ENCODE peak calls at places on chromosomes 2 and 18, in five cellular contexts. Y is stomach, P is IMR-90, G is GM23338, A is left ventricle myocardium inferior. O is an unnamed sample.

GRCh38 chr2:114049280-114049679 is 159.4 kb downstream of the ACTR3 start:
- DNase-seq in Y (no peak), P (no peak), G (no peak), A (no peak), O (no peak)

GRCh38 chr2:173354601-173355131 is at the start of gene CDCA7:
- DNase-seq in Y (peak; percentile 49), P (peak; percentile 54), G (peak; percentile 82), A (peak; percentile 47), O (peak; percentile 21)

GRCh38 chr2:190649035-190649797 is at the start of gene NAB1:
- DNase-seq in Y (peak; percentile 45), P (peak; percentile 44), G (peak; percentile 72), A (peak; percentile 60), O (no peak)

GRCh38 chr2:59176737-59177136 is 935.6 kb upstream of the FANCL start:
- DNase-seq in Y (no peak), P (no peak), G (peak; percentile 10), A (no peak), O (no peak)

GRCh38 chr18:62784966-62785413 is 69.6 kb downstream of the PHLPP1 start:
- DNase-seq in Y (no peak), P (peak; percentile 84), G (no peak), A (no peak), O (no peak)

GRCh38 chr2:50148632-50149031 is 883.3 kb downstream of the NRXN1 start:
- DNase-seq in Y (no peak), P (no peak), G (peak; percentile 32), A (no peak), O (no peak)

GRCh38 chr2:123366438-123366837 is 658.6 kb upstream of the CNTNAP5 start:
- DNase-seq in Y (no peak), P (no peak), G (no peak), A (no peak), O (no peak)

GRCh38 chr2:98308532-98308931 is 37.7 kb upstream of the CNGA3 start:
- DNase-seq in Y (no peak), P (no peak), G (no peak), A (no peak), O (no peak)

GRCh38 chr2:211085056-211085680 is 528.8 kb downstream of the CPS1 start:
- DNase-seq in Y (no peak), P (peak; percentile 1), G (peak; percentile 77), A (no peak), O (no peak)

GRCh38 chr2:199439542-199439941 is 18.2 kb downstream of the SATB2 start:
- DNase-seq in Y (no peak), P (no peak), G (no peak), A (no peak), O (no peak)

GRCh38 chr2:191935247-191935646 is 88.4 kb upstream of the CAVIN2 start:
- DNase-seq in Y (no peak), P (no peak), G (no peak), A (no peak), O (no peak)

GRCh38 chr2:98869272-98869641 is 66.8 kb downstream of the CRACDL start:
- DNase-seq in Y (peak; percentile 92), P (no peak), G (peak; percentile 55), A (no peak), O (no peak)

GRCh38 chr2:234245945-234246344 is 195.4 kb downstream of the SPP2 start:
- DNase-seq in Y (no peak), P (peak; percentile 96), G (no peak), A (no peak), O (no peak)

GRCh38 chr2:88599527-88599926 is 27.7 kb downstream of the EIF2AK3 start:
- DNase-seq in Y (no peak), P (no peak), G (no peak), A (no peak), O (no peak)

GRCh38 chr2:207258191-207258991 is 92.6 kb upstream of the KLF7 start:
- DNase-seq in Y (peak; percentile 61), P (peak; percentile 100), G (no peak), A (peak; percentile 25), O (peak; percentile 97)

GRCh38 chr2:183427558-183427957 is 303.3 kb downstream of the NUP35 start:
- DNase-seq in Y (no peak), P (no peak), G (no peak), A (no peak), O (no peak)

GRCh38 chr2:39091535-39091934 is 29.3 kb downstream of the SOS1 start:
- DNase-seq in Y (no peak), P (no peak), G (peak; percentile 33), A (no peak), O (no peak)

GRCh38 chr2:31384351-31384750 is 30.2 kb downstream of the XDH start:
- DNase-seq in Y (no peak), P (peak; percentile 96), G (no peak), A (no peak), O (no peak)

GRCh38 chr2:170930132-170931109 is 1.4 kb downstream of the GORASP2 start:
- DNase-seq in Y (no peak), P (peak; percentile 17), G (peak; percentile 50), A (no peak), O (no peak)

GRCh38 chr18:41872206-41872605 is 82.8 kb upstream of the PIK3C3 start:
- DNase-seq in Y (no peak), P (no peak), G (no peak), A (no peak), O (no peak)

GRCh38 chr2:233011268-233012190 is 1.5 kb downstream of the NGEF start:
- DNase-seq in Y (peak; percentile 23), P (no peak), G (no peak), A (no peak), O (no peak)

GRCh38 chr2:129742415-129742814 is 237.1 kb upstream of the RAB6C start:
- DNase-seq in Y (no peak), P (no peak), G (no peak), A (no peak), O (no peak)

GRCh38 chr2:84969511-84970265 is 1.3 kb upstream of the KCMF1 start:
- DNase-seq in Y (no peak), P (peak; percentile 31), G (no peak), A (no peak), O (no peak)

GRCh38 chr2:143682643-143683042 is 553.4 kb downstream of the ARHGAP15 start:
- DNase-seq in Y (no peak), P (no peak), G (peak; percentile 5), A (no peak), O (no peak)

GRCh38 chr2:8098952-8099582 is 582.8 kb upstream of the ID2 start:
- DNase-seq in Y (no peak), P (no peak), G (no peak), A (no peak), O (no peak)

GRCh38 chr2:164847966-164848365 is 6.3 kb upstream of the COBLL1 start:
- DNase-seq in Y (no peak), P (no peak), G (no peak), A (no peak), O (no peak)

GRCh38 chr2:191249131-191249813 is 4.1 kb downstream of the MYO1B start:
- DNase-seq in Y (no peak), P (peak; percentile 64), G (no peak), A (no peak), O (peak; percentile 35)

GRCh38 chr2:120762341-120763061 is 26.8 kb downstream of the GLI2 start:
- DNase-seq in Y (no peak), P (no peak), G (no peak), A (no peak), O (no peak)

GRCh38 chr2:187679454-187679853 is 125.2 kb upstream of the TFPI start:
- DNase-seq in Y (no peak), P (peak; percentile 5), G (no peak), A (no peak), O (no peak)

GRCh38 chr2:53620961-53621360 is 146.6 kb upstream of the CHAC2 start:
- DNase-seq in Y (no peak), P (peak; percentile 25), G (no peak), A (no peak), O (no peak)

GRCh38 chr2:133326651-133327397 is 241.4 kb downstream of the NCKAP5 start:
- DNase-seq in Y (no peak), P (peak; percentile 98), G (peak; percentile 16), A (no peak), O (no peak)

GRCh38 chr2:240598311-240598911 is 11.9 kb downstream of the CAPN10 start:
- DNase-seq in Y (no peak), P (no peak), G (no peak), A (no peak), O (no peak)

GRCh38 chr2:216696751-216697560 is 1.6 kb upstream of the IGFBP5 start:
- DNase-seq in Y (no peak), P (peak; percentile 71), G (peak; percentile 66), A (no peak), O (no peak)

GRCh38 chr2:42809876-42810125 is 17.4 kb upstream of the HAAO start:
- DNase-seq in Y (peak; percentile 84), P (peak; percentile 77), G (peak; percentile 90), A (peak; percentile 88), O (no peak)

GRCh38 chr2:26864226-26864625 is 16.3 kb downstream of the DPYSL5 start:
- DNase-seq in Y (no peak), P (no peak), G (no peak), A (no peak), O (no peak)

GRCh38 chr2:197427986-197428385 is 6.8 kb downstream of the SF3B1 start:
- DNase-seq in Y (no peak), P (no peak), G (no peak), A (no peak), O (no peak)
- H3K4me3 ChIP-seq in Y (no peak overlapping the region), P (no peak overlapping the region), G (no peak overlapping the region), A (no peak overlapping the region), O (no peak overlapping the region)

GRCh38 chr2:29106241-29106640 is 9.0 kb upstream of the CLIP4 start:
- DNase-seq in Y (no peak), P (no peak), G (no peak), A (no peak), O (no peak)

GRCh38 chr2:29104589-29105164 is 10.5 kb upstream of the CLIP4 start:
- DNase-seq in Y (no peak), P (no peak), G (no peak), A (no peak), O (no peak)

GRCh38 chr2:29106980-29107388 is 8.2 kb upstream of the CLIP4 start:
- DNase-seq in Y (no peak), P (peak; percentile 72), G (no peak), A (no peak), O (no peak)

GRCh38 chr2:29108225-29108624 is 7.0 kb upstream of the CLIP4 start:
- DNase-seq in Y (no peak), P (peak; percentile 97), G (no peak), A (no peak), O (no peak)

DNA sequence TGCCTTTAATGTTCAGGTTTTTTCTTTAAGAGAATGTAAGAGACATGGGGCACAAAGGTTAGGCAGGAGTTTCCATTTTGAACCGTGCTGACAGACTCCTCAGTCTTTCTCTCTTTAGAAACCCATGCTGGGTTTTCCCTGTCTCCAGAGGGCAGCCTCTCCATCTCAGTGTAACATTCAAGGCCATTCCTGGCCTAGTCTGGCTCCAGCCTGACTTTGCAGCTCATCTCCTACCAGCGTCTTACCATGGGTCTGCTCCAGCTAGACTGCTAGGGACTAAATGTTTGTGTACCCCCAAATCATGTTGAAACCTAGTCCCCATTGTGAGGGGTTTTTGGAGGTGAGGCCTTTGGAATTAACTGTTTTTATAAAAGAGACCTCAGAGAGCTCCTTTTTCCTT is 9.8 kb upstream of the CLIP4 start:
- DNase-seq in Y (no peak), P (no peak), G (peak; percentile 6), A (no peak), O (no peak)
- TF ChIP-seq CTCF in Y (no peak), P (peak; percentile 9), G (no peak), A (no peak), O (no peak)

GRCh38 chr18:60873708-60874107 is 459.5 kb upstream of the CDH20 start:
- DNase-seq in Y (no peak), P (no peak), G (no peak), A (no peak), O (no peak)
- H3K4me3 ChIP-seq in Y (no peak overlapping the region), P (no peak overlapping the region), G (no peak overlapping the region), A (no peak overlapping the region), O (no peak overlapping the region)

GRCh38 chr2:223949241-223949640 is 4.1 kb upstream of the WDFY1 start:
- DNase-seq in Y (no peak), P (no peak), G (no peak), A (no peak), O (no peak)
- TF ChIP-seq CTCF in Y (no peak), P (no peak), G (no peak), A (no peak), O (no peak)